ENCODE peak calls at places on chromosomes 2 and 18, in seven cellular contexts. I, Y, D, X, V, J and L are unnamed samples.
A peak's percentile ranks its signal among the peaks of the same experiment; 100 is the strongest.

GRCh38 chr2:169110919-169111318 is 41.6 kb downstream of the DHRS9 start:
- DNase-seq in D (no peak), X (no peak), Y (no peak), I (no peak), J (no peak), V (no peak), L (no peak)

GRCh38 chr18:45837283-45838070 is 12.0 kb downstream of the SIGLEC15 start:
- DNase-seq in D (peak; percentile 70), J (peak; percentile 58), I (peak; percentile 53), V (no peak), Y (peak; percentile 78), X (no peak), L (peak; percentile 65)

GRCh38 chr2:122635649-122636496 is 880.4 kb downstream of the TSN start:
- DNase-seq in Y (no peak), V (no peak), D (no peak), I (no peak), X (no peak), J (no peak), L (peak; percentile 39)

GRCh38 chr2:213225866-213226265 is 58.4 kb upstream of the SPAG16 start:
- DNase-seq in Y (no peak), J (no peak), D (no peak), X (no peak), V (no peak), I (no peak), L (no peak)

GRCh38 chr2:101329026-101329425 is 20.5 kb upstream of the RNF149 start:
- DNase-seq in X (no peak), J (no peak), D (no peak), I (no peak), V (no peak), Y (no peak), L (no peak)

GRCh38 chr2:231932711-231932970 is 6.4 kb upstream of the NPPC start:
- DNase-seq in Y (no peak), X (no peak), J (no peak), V (no peak), I (no peak), D (no peak), L (no peak)

GRCh38 chr2:21260316-21260715 is 136.5 kb downstream of the TDRD15 start:
- DNase-seq in V (no peak), D (no peak), Y (no peak), J (no peak), I (no peak), X (no peak), L (no peak)

GRCh38 chr2:184921676-184922075 is 323.3 kb downstream of the ZNF804A start:
- DNase-seq in X (no peak), J (no peak), Y (no peak), D (no peak), I (no peak), V (no peak), L (no peak)

GRCh38 chr18:59575995-59576394 is 121.2 kb downstream of the CCBE1 start:
- DNase-seq in I (no peak), X (no peak), Y (no peak), D (no peak), V (no peak), J (no peak), L (no peak)

GRCh38 chr2:219699440-219699821 is 72.0 kb downstream of the SLC4A3 start:
- DNase-seq in V (no peak), I (no peak), X (no peak), Y (no peak), J (no peak), D (no peak), L (no peak)

GRCh38 chr2:74893332-74893731 is 59.4 kb downstream of the HK2 start:
- DNase-seq in V (no peak), I (no peak), J (peak; percentile 69), D (no peak), Y (no peak), X (no peak), L (peak; percentile 89)

GRCh38 chr18:12726774-12727550 is 24.1 kb downstream of the PSMG2 start:
- DNase-seq in I (peak; percentile 88), V (peak; percentile 63), Y (peak; percentile 76), X (peak; percentile 61), J (peak; percentile 88), D (no peak), L (peak; percentile 73)

GRCh38 chr2:120474486-120474885 is 128.6 kb downstream of the INHBB start:
- DNase-seq in D (no peak), V (no peak), J (no peak), X (no peak), Y (no peak), I (no peak), L (no peak)

GRCh38 chr2:70141754-70142589 is 48.8 kb downstream of the C2orf42 start:
- DNase-seq in X (no peak), I (peak; percentile 45), D (no peak), V (no peak), Y (peak; percentile 61), J (peak; percentile 64), L (peak; percentile 54)